ENCODE peak calls at places on chromosomes 12 and 14, in four cellular contexts. U is tibial nerve, Y is OCI-LY7, V is Caco-2. B is an unnamed sample.

GRCh38 chr12:52763036-52763659 is 14.0 kb downstream of the KRT76 start:
- DNase-seq in U (no peak), V (no peak), Y (no peak), B (no peak)

GRCh38 chr12:57272337-57273151 is 21.6 kb upstream of the STAC3 start:
- DNase-seq in V (no peak), U (no peak), Y (no peak), B (no peak)

GRCh38 chr14:70789361-70789760 is 20.0 kb downstream of the MAP3K9 start:
- DNase-seq in V (no peak), U (peak), Y (no peak), B (peak)

GRCh38 chr14:36946872-36947271 is 225.5 kb downstream of the SLC25A21 start:
- DNase-seq in V (no peak), U (no peak), Y (no peak), B (no peak)

GRCh38 chr14:71487941-71488340 is 444.3 kb upstream of the RGS6 start:
- DNase-seq in Y (no peak), U (no peak), V (no peak), B (no peak)

GRCh38 chr12:47758834-47759690 is at the start of gene RAPGEF3:
- DNase-seq in V (peak), U (peak), Y (peak), B (peak)

GRCh38 chr12:89861086-89861485 is 152.4 kb upstream of the ATP2B1 start:
- DNase-seq in U (no peak), Y (no peak), V (no peak), B (no peak)

GRCh38 chr14:55807536-55807935 is 227.5 kb downstream of the KTN1 start:
- DNase-seq in U (peak), Y (no peak), V (no peak), B (no peak)

GRCh38 chr12:93813972-93814821 is 137.0 kb downstream of the CRADD start:
- DNase-seq in Y (no peak), U (peak), V (no peak), B (no peak)

GRCh38 chr12:15602051-15602672 is 187.0 kb downstream of the EPS8 start:
- DNase-seq in Y (no peak), V (no peak), U (no peak), B (no peak)

GRCh38 chr12:26319511-26319910 is 124.1 kb downstream of the SSPN start:
- DNase-seq in Y (no peak), V (no peak), U (peak), B (no peak)

GRCh38 chr12:130506844-130507243 is 169.2 kb downstream of the PIWIL1 start:
- DNase-seq in Y (peak), U (no peak), V (peak), B (no peak)

GRCh38 chr12:29164477-29165163 is 15.5 kb downstream of the FAR2 start:
- DNase-seq in U (no peak), V (peak), Y (peak), B (peak)

GRCh38 chr14:24064091-24064795 is 7.1 kb upstream of the CPNE6 start:
- DNase-seq in U (no peak), Y (no peak), V (no peak), B (no peak)

GRCh38 chr12:43893670-43894069 is 57.8 kb downstream of the TMEM117 start:
- DNase-seq in Y (no peak), U (no peak), V (no peak), B (no peak)

GRCh38 chr14:30874120-30874998 is at the start of gene COCH:
- DNase-seq in Y (peak), U (no peak), V (peak), B (peak)

GRCh38 chr12:67803450-67804034 is 155.0 kb downstream of the DYRK2 start:
- DNase-seq in V (no peak), U (no peak), Y (no peak), B (peak)

GRCh38 chr12:3341594-3341993 is 149.4 kb upstream of the PRMT8 start:
- DNase-seq in Y (no peak), U (no peak), V (no peak), B (no peak)

GRCh38 chr12:103737881-103738280 is 103.2 kb downstream of the NT5DC3 start:
- DNase-seq in U (no peak), Y (no peak), V (no peak), B (no peak)

GRCh38 chr14:52706286-52706685 is 714 bp upstream of the PSMC6 start:
- DNase-seq in Y (peak), V (peak), U (no peak), B (peak)

GRCh38 chr12:6827982-6828670 is at the start of gene P3H3:
- DNase-seq in V (peak), Y (peak), U (no peak), B (peak)

GRCh38 chr12:33828326-33828725 is 194.0 kb upstream of the ALG10 start:
- DNase-seq in U (no peak), V (no peak), Y (no peak), B (no peak)

GRCh38 chr14:38790916-38791315 is 312.1 kb downstream of the SEC23A start:
- DNase-seq in Y (no peak), V (no peak), U (no peak), B (no peak)

GRCh38 chr12:82524020-82524419 is 162.7 kb upstream of the TMTC2 start:
- DNase-seq in U (no peak), V (peak), Y (no peak), B (no peak)

GRCh38 chr12:132560421-132560830 is 50.0 kb downstream of the LRCOL1 start:
- DNase-seq in U (no peak), V (peak), Y (peak), B (peak)

GRCh38 chr14:87066221-87066817 is 926.7 kb downstream of the GALC start:
- DNase-seq in U (no peak), Y (peak), V (peak), B (peak)

GRCh38 chr14:36556811-36557433 is 25.5 kb downstream of the NKX2-8 start:
- DNase-seq in Y (peak), V (peak), U (peak), B (peak)

GRCh38 chr12:71671311-71671710 is 7.2 kb downstream of the THAP2 start:
- DNase-seq in Y (no peak), U (no peak), V (no peak), B (no peak)

GRCh38 chr14:84112589-84112988 is 1417.4 kb upstream of the FLRT2 start:
- DNase-seq in U (no peak), Y (no peak), V (no peak), B (peak)

GRCh38 chr12:49129332-49130150 is 1.7 kb downstream of the TUBA1B start:
- DNase-seq in Y (no peak), V (no peak), U (no peak), B (no peak)

GRCh38 chr12:124039276-124039675 is 66.3 kb downstream of the ZNF664 start:
- DNase-seq in Y (no peak), V (no peak), U (no peak), B (no peak)

GRCh38 chr12:58922849-58923248 is 2.5 kb upstream of the LRIG3 start:
- DNase-seq in V (no peak), Y (no peak), U (no peak), B (no peak)

GRCh38 chr14:70317969-70318634 is 41.4 kb downstream of the COX16 start:
- DNase-seq in Y (peak), U (no peak), V (peak), B (peak)

GRCh38 chr12:58082996-58083395 is 141.6 kb downstream of the ATP23 start:
- DNase-seq in V (no peak), U (no peak), Y (no peak), B (no peak)

GRCh38 chr12:75635606-75636444 is 124.4 kb upstream of the KRR1 start:
- DNase-seq in V (no peak), Y (no peak), U (no peak), B (no peak)

GRCh38 chr14:51957950-51958349 is 31.4 kb upstream of the RTRAF start:
- DNase-seq in U (no peak), V (no peak), Y (no peak), B (peak)

GRCh38 chr12:88361493-88361892 is 218.8 kb downstream of the KITLG start:
- DNase-seq in Y (no peak), V (no peak), U (no peak), B (no peak)

DNA sequence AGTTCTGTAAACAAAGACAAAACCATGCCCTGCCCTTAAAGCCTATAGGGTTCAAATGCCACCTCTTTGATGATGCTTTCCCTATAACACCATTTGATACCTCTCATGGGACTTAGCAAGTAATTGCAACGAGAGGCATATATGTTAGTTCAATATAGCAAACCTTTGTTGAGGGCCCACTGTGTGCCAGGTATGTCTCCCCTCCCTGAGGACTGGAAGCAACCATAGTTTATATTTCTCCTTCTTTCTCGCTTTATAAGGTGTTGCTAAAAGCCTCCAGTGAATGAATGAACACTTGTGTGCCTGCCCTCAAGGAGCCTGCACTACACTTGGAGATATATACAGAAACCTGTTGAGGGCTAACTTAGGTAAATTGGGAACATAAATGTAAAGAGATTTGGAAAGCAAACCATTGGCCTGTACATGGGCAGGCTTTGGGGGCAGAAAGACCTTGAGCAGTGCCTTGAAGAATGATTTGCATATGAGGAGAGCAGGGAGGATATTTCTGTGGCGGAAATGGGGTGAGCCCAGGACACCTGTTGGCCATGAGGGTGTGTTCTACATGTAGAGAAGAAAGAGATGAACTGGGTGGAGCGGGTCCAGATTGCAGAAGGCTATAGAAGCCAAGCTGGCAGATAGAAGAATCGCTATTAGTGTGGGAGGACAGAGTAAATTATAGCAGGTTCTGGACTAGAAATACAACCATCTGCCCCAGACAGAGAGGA is 1.8 kb upstream of the CKAP4 start:
- DNase-seq in V (no peak), U (no peak), Y (peak), B (no peak)
- H3K4me3 ChIP-seq in V (no peak), U (no peak), Y (peak), B (no peak)

DNA sequence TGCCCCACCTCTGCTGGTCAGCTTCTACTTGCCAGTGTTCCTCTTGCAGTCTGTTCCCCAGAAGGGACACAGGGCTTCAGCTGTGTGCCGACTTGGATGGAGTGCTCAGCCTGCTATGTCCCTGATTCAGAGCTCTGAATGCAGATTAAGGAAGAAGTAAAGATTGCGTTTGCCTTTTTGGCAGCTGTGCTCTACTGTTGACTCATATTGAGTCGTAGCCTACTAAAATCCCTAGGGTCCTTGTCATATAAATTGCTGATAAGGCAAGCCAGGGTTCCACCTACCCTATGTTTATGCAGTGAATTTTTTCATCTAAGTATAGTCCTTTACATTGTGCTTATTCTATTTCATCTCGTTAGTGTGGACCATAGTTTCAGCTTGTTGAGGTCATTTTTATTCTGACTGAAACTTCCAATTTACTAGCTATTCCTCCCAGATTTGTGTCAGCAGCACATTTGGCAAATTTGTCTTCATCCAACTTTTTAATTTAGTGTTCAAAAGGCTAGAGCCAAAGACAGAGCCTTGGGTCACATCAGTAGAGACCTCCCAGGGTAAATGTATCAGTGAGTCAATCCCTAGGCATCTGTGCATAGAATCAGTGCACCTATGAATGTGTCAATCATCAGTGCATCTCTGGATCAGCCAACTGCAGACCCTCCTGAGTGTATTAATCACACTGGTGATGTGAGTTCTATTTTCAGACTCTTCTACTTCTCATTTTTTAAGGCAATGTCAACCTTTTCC is 31.9 kb downstream of the CACNA1C start:
- DNase-seq in V (no peak), U (peak), Y (no peak), B (peak)
- H3K4me3 ChIP-seq in V (no peak), U (no peak), Y (no peak), B (no peak)

DNA sequence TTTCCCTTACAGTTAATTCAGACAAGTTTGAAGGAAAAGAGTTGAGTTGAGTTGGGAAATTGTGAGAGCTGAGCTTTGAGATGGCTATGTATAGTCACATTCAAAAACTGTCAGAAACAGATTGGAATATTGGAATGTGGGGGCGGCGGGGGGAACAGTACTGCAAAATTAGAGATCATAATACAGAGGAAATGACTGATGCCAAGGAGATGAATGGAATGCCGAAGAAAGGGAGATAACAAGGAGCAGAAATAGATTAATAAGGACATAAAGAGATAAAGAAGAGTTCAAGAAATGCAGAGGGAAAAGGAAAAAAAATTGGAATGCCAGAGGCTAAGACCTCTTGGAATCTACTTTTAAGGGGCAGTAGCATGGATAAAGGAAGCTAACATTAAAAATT is 3.2 kb upstream of the OR4K5 start:
- DNase-seq in Y (no peak), U (no peak), V (no peak), B (no peak)
- H3K4me3 ChIP-seq in Y (no peak), U (no peak), V (no peak), B (no peak)

GRCh38 chr14:104115691-104116543 is 22.5 kb upstream of the KIF26A start:
- DNase-seq in U (no peak), Y (no peak), V (peak), B (no peak)
- H3K4me3 ChIP-seq in U (peak), Y (no peak), V (peak), B (peak)

GRCh38 chr14:60510254-60510975 is 1.5 kb downstream of the SIX6 start:
- DNase-seq in V (no peak), U (no peak), Y (no peak), B (no peak)
- H3K4me3 ChIP-seq in V (no peak), U (peak), Y (no peak), B (no peak)

GRCh38 chr12:121794532-121795028 is 1.1 kb upstream of the RHOF start:
- DNase-seq in U (no peak), V (no peak), Y (no peak), B (no peak)

GRCh38 chr12:121795029-121795977 is 1.8 kb upstream of the RHOF start:
- DNase-seq in Y (peak), U (peak), V (peak), B (peak)

GRCh38 chr12:121792607-121793500 is 634 bp downstream of the RHOF start:
- DNase-seq in Y (peak), U (no peak), V (peak), B (no peak)

GRCh38 chr12:121793501-121793835 is at the start of gene RHOF:
- DNase-seq in U (no peak), Y (peak), V (no peak), B (no peak)

DNA sequence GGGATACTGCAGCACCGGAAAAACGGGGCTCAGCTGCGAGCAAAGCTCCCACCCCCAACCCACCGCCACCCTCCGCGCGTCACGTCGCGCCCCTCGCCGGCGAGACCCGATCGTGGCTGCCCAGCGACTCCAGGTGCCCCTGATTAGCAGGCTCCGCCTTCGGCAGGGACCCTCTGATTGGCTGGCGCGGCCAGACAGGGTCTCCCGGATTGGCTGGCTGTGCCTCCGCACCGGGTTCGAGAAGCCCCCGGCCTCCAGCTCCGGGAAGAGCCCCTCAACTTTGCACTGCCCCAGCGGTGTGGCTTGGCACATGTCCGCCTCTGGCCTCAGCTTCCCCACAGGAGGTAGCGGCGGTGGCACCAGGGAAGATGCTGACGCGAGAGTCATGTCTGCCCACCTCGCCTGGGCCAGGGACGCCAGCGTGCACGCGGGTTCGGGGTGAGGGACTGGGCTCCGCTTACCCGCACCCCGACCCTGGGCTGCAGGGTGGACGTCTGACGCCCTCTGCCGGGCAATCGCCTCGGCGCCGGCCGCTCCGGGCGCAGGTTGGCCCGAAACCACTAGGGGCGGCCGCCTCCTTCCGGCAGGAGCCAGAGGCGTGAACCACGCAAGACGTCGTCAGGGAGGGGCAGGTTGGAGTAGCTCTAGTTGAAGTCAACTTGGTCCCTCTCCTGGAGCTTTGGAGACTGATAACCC is 496 bp upstream of the RHOF start:
- DNase-seq in V (peak), U (peak), Y (peak), B (peak)
- H3K4me3 ChIP-seq in V (peak), U (peak), Y (peak), B (peak)

DNA sequence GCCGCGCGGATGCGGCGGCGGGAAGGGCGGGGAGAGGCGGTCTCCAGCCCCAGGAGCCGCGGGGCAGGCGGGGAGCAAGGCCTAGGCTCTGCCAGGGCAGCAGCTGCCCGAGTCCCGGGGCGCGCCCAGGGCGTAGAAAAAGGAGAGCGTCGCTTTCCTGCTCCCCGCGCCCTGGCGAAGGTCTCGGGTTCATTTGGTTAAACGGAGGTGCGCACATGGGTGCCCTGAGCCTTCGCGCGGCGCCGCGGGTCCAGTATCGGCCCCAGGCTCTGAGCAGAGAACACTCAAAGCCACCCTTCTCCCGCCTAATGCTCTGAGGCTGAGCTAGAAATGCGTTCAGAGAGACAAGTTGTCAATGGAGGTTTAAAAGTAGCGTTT is 1.4 kb downstream of the TMEM132C start:
- DNase-seq in Y (no peak), V (no peak), U (no peak), B (no peak)
- H3K4me3 ChIP-seq in Y (no peak), V (no peak), U (peak), B (no peak)

GRCh38 chr14:22796087-22796707 is 19.0 kb downstream of the SLC7A7 start:
- DNase-seq in U (no peak), V (no peak), Y (peak), B (no peak)

GRCh38 chr14:22797017-22797917 is 18.0 kb downstream of the SLC7A7 start:
- DNase-seq in Y (no peak), U (no peak), V (no peak), B (no peak)

GRCh38 chr14:22793976-22794375 is 21.3 kb downstream of the SLC7A7 start:
- DNase-seq in U (no peak), V (no peak), Y (no peak), B (no peak)

GRCh38 chr14:22792158-22792557 is 23.1 kb downstream of the SLC7A7 start:
- DNase-seq in Y (no peak), V (no peak), U (no peak), B (no peak)

GRCh38 chr14:22794533-22794932 is 20.7 kb downstream of the SLC7A7 start:
- DNase-seq in V (no peak), Y (peak), U (no peak), B (no peak)
- H3K4me3 ChIP-seq in V (no peak), Y (peak), U (no peak), B (no peak)